ENCODE peak calls at places on chromosomes 6 and 20, in five cellular contexts. One of them, this sample, is unnamed.

GRCh38 chr20:62653951-62654685 is 11.8 kb downstream of the SLCO4A1 start:
- DNase-seq in natural killer cell: no peak
- DNase-seq in GM13977: no peak
- DNase-seq in spleen: no peak
- DNase-seq in transverse colon: no peak
- DNase-seq in this sample: no peak

GRCh38 chr6:163634514-163635171 is 220.1 kb downstream of the QKI start:
- DNase-seq in natural killer cell: no peak
- DNase-seq in GM13977: no peak
- DNase-seq in spleen: no peak
- DNase-seq in transverse colon: no peak
- DNase-seq in this sample: no peak

GRCh38 chr6:23533954-23534725 is 591.9 kb upstream of the NRSN1 start:
- DNase-seq in natural killer cell: no peak
- DNase-seq in GM13977: no peak
- DNase-seq in spleen: no peak
- DNase-seq in transverse colon: no peak
- DNase-seq in this sample: no peak

GRCh38 chr6:11475019-11475418 is 62.5 kb upstream of the TMEM170B start:
- DNase-seq in natural killer cell: no peak
- DNase-seq in GM13977: no peak
- DNase-seq in spleen: no peak
- DNase-seq in transverse colon: no peak
- DNase-seq in this sample: no peak

GRCh38 chr6:161257778-161258457 is 15.9 kb downstream of the AGPAT4 start:
- DNase-seq in natural killer cell: no peak
- DNase-seq in GM13977: no peak
- DNase-seq in spleen: no peak
- DNase-seq in transverse colon: no peak
- DNase-seq in this sample: no peak

GRCh38 chr6:36566418-36566905 is 19.2 kb upstream of the STK38 start:
- DNase-seq in natural killer cell: no peak
- DNase-seq in GM13977: no peak
- DNase-seq in spleen: no peak
- DNase-seq in transverse colon: no peak
- DNase-seq in this sample: no peak

GRCh38 chr6:40585661-40586269 is 1.4 kb downstream of the LRFN2 start:
- DNase-seq in natural killer cell: no peak
- DNase-seq in GM13977: no peak
- DNase-seq in spleen: no peak
- DNase-seq in transverse colon: no peak
- DNase-seq in this sample: no peak

GRCh38 chr20:44056010-44056698 is 130.8 kb downstream of the JPH2 start:
- DNase-seq in natural killer cell: peak
- DNase-seq in GM13977: no peak
- DNase-seq in spleen: no peak
- DNase-seq in transverse colon: peak
- DNase-seq in this sample: peak

GRCh38 chr6:90790058-90790457 is 203.2 kb upstream of the MAP3K7 start:
- DNase-seq in natural killer cell: no peak
- DNase-seq in GM13977: no peak
- DNase-seq in spleen: no peak
- DNase-seq in transverse colon: no peak
- DNase-seq in this sample: no peak

GRCh38 chr6:69867075-69867911 is 937 bp downstream of the COL19A1 start:
- DNase-seq in natural killer cell: peak
- DNase-seq in GM13977: peak
- DNase-seq in spleen: peak
- DNase-seq in transverse colon: peak
- DNase-seq in this sample: peak

GRCh38 chr20:23148721-23149570 is 62.8 kb upstream of the CD93 start:
- DNase-seq in natural killer cell: no peak
- DNase-seq in GM13977: no peak
- DNase-seq in spleen: no peak
- DNase-seq in transverse colon: peak
- DNase-seq in this sample: no peak

GRCh38 chr6:56540950-56541600 is 101.6 kb downstream of the DST start:
- DNase-seq in natural killer cell: no peak
- DNase-seq in GM13977: no peak
- DNase-seq in spleen: no peak
- DNase-seq in transverse colon: no peak
- DNase-seq in this sample: no peak

GRCh38 chr6:37663016-37663810 is 34.5 kb downstream of the MDGA1 start:
- DNase-seq in natural killer cell: no peak
- DNase-seq in GM13977: no peak
- DNase-seq in spleen: no peak
- DNase-seq in transverse colon: no peak
- DNase-seq in this sample: no peak

GRCh38 chr20:31684153-31685003 is 38.3 kb downstream of the BCL2L1 start:
- DNase-seq in natural killer cell: no peak
- DNase-seq in GM13977: no peak
- DNase-seq in spleen: peak
- DNase-seq in transverse colon: no peak
- DNase-seq in this sample: peak

GRCh38 chr6:92779758-92780157 is 639.6 kb downstream of the EPHA7 start:
- DNase-seq in natural killer cell: no peak
- DNase-seq in GM13977: no peak
- DNase-seq in spleen: no peak
- DNase-seq in transverse colon: no peak
- DNase-seq in this sample: no peak

GRCh38 chr6:146545608-146546007 is 2.0 kb downstream of the RAB32 start:
- DNase-seq in natural killer cell: no peak
- DNase-seq in GM13977: no peak
- DNase-seq in spleen: no peak
- DNase-seq in transverse colon: no peak
- DNase-seq in this sample: no peak

DNA sequence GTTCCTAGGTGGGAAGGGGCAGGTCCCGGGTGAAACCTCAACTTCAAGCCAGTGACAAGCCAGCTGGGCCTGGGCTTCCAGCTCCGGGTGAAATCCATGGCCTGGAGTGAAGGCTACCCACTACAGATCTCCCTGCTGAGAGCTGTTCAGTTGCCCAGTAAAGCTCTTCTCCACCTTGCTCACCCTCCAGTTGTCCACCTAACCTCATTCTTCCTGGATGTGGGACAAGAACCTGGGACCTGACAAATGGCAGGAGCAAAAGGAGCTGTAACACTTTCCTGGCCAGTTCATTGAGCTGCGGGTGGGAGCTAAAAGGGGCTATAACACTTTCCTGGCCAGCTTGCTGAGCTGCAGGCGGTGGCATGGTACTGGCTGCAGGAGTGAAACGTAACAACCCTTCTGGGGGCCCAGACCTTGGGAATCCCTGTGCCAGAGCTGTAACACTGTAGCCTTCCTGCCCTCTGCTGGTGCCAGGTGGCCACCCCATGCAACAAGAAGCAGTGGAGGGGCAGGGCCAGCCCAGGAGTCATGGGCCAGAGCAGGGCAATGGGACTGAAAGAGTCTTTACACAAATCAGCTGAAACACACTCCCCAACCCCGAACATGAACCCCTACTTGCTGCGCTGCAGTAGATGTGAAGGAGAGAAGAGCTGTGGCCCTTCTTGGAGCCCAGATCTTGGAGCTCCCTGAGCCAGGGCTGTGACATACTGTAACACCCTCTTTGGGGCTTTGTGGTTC is 3.6 kb upstream of the HINT3 start:
- DNase-seq in natural killer cell: no peak
- DNase-seq in GM13977: peak
- DNase-seq in spleen: peak
- DNase-seq in transverse colon: peak
- DNase-seq in this sample: peak
- TF ChIP-seq CTCF in natural killer cell: no peak
- TF ChIP-seq CTCF in GM13977: peak
- TF ChIP-seq CTCF in spleen: no peak
- TF ChIP-seq CTCF in transverse colon: no peak
- TF ChIP-seq CTCF in this sample: no peak

GRCh38 chr20:3710703-3711417 is 1.5 kb downstream of the SIGLEC1 start:
- DNase-seq in natural killer cell: peak
- DNase-seq in GM13977: peak
- DNase-seq in spleen: peak
- DNase-seq in transverse colon: peak
- DNase-seq in this sample: peak
- TF ChIP-seq CTCF in natural killer cell: peak
- TF ChIP-seq CTCF in GM13977: peak
- TF ChIP-seq CTCF in spleen: peak
- TF ChIP-seq CTCF in transverse colon: peak
- TF ChIP-seq CTCF in this sample: peak

GRCh38 chr6:17705778-17706579 is 746 bp downstream of the NUP153 start:
- DNase-seq in natural killer cell: peak
- DNase-seq in GM13977: peak
- DNase-seq in spleen: peak
- DNase-seq in transverse colon: peak
- DNase-seq in this sample: peak
- TF ChIP-seq CTCF in natural killer cell: no peak
- TF ChIP-seq CTCF in GM13977: peak
- TF ChIP-seq CTCF in spleen: no peak
- TF ChIP-seq CTCF in transverse colon: no peak
- TF ChIP-seq CTCF in this sample: no peak

GRCh38 chr6:19771753-19772336 is 65.3 kb upstream of the ID4 start:
- DNase-seq in natural killer cell: no peak
- DNase-seq in GM13977: no peak
- DNase-seq in spleen: no peak
- DNase-seq in transverse colon: no peak
- DNase-seq in this sample: no peak

GRCh38 chr6:19772891-19773290 is 64.3 kb upstream of the ID4 start:
- DNase-seq in natural killer cell: no peak
- DNase-seq in GM13977: no peak
- DNase-seq in spleen: no peak
- DNase-seq in transverse colon: no peak
- DNase-seq in this sample: no peak
- TF ChIP-seq CTCF in natural killer cell: no peak
- TF ChIP-seq CTCF in GM13977: no peak
- TF ChIP-seq CTCF in spleen: no peak
- TF ChIP-seq CTCF in transverse colon: no peak
- TF ChIP-seq CTCF in this sample: no peak

GRCh38 chr6:100719883-100720682 is 161.0 kb downstream of the ASCC3 start:
- DNase-seq in natural killer cell: no peak
- DNase-seq in GM13977: peak
- DNase-seq in spleen: no peak
- DNase-seq in transverse colon: no peak
- DNase-seq in this sample: no peak
- TF ChIP-seq CTCF in natural killer cell: peak
- TF ChIP-seq CTCF in GM13977: peak
- TF ChIP-seq CTCF in spleen: peak
- TF ChIP-seq CTCF in transverse colon: peak
- TF ChIP-seq CTCF in this sample: peak

DNA sequence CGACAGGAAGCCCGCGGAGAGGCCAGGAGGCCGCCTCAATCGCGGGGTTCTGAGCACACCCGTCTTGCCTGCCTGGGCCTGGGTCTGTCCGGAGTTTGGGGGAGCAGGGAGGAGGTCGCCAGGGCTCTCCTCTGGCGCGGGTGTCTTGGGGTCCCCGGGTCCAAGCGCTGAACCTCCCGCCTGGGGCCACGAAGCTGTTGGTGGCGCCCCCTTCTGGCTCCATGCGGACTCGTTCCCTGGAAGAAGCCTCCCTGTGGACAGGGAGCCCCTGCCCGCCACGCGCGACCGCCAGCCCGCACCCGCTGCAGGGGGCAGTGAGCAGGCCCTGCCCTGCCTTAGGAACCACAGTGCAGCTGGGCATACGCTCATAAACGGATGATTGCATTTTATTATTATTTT is 44.7 kb downstream of the MCUR1 start:
- DNase-seq in natural killer cell: no peak
- DNase-seq in GM13977: no peak
- DNase-seq in spleen: no peak
- DNase-seq in transverse colon: no peak
- DNase-seq in this sample: peak
- TF ChIP-seq CTCF in natural killer cell: no peak
- TF ChIP-seq CTCF in GM13977: no peak
- TF ChIP-seq CTCF in spleen: no peak
- TF ChIP-seq CTCF in transverse colon: no peak
- TF ChIP-seq CTCF in this sample: no peak

DNA sequence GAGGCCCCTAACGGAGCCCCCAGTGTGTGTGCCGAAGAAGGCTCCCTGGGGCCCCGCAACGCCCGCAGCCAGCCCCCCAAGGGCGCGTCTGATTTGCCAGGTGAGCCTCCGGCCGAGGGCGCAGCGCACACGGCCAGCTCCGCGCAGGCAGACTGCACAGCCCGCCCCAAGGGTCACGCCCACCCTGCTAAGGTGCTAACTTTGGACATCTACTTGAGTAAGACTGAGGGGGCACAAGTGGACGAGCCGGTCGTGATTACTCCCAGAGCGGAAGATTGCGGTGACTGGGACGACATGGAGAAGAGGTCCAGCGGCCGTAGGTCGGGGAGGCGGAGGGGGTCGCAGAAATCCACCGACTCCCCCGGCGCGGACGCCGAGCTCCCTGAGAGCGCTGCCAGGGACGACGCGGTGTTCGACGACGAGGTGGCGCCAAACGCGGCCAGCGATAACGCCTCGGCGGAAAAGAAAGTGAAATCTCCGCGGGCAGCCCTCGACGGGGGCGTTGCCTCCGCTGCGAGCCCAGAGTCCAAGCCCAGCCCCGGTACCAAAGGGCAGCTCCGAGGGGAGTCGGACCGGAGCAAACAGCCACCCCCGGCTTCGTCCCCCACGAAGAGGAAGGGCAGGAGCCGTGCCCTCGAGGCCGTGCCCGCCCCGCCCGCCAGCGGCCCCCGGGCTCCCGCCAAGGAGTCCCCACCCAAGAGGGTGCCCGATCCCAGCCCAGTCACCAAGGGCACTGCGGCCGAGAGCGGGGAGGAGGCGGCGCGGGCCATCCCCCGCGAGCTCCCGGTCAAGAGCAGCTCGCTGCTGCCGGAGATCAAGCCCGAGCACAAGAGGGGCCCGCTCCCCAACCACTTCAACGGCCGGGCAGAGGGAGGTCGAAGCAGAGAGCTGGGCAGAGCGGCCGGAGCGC is 117.0 kb downstream of the RTN4IP1 start:
- DNase-seq in natural killer cell: peak
- DNase-seq in GM13977: peak
- DNase-seq in spleen: peak
- DNase-seq in transverse colon: peak
- DNase-seq in this sample: peak
- TF ChIP-seq CTCF in natural killer cell: peak
- TF ChIP-seq CTCF in GM13977: peak
- TF ChIP-seq CTCF in spleen: peak
- TF ChIP-seq CTCF in transverse colon: no peak
- TF ChIP-seq CTCF in this sample: peak

DNA sequence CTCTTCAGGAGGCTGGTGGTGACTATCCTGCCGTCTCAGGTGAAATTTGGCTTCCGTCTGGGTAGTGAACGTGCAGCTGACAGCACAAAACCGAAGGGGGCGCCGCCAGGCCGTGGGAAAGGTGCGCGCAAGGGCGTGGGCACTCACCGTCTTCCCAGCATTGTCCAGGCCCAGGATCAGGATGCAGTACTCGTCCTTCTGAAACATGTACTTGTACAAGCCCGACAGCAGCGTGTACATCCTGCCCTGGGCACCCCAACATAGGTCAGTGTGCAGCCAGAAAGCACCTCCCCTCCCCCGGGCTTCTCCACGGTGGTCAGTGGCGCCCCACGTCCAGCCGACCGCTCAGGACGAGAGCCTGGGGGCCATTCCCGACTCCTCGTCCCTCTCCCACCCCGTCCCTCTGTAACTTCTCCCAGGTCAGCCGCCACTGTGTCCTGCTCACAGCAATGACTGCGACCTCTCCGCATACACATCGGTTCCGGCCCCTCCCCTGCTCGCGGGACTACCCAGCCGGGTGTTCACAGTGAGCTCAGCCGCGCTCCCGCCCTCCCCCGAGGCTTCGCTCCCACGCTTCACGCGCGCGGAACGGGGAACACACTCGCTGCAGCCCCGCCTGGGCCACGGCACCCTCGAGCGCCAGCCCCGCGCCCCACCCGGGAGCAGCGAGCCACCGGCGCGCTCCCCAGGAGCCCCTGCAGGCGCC is 771 bp downstream of the ARFRP1 start:
- DNase-seq in natural killer cell: peak
- DNase-seq in GM13977: peak
- DNase-seq in spleen: peak
- DNase-seq in transverse colon: peak
- DNase-seq in this sample: peak
- TF ChIP-seq CTCF in natural killer cell: no peak
- TF ChIP-seq CTCF in GM13977: peak
- TF ChIP-seq CTCF in spleen: peak
- TF ChIP-seq CTCF in transverse colon: no peak
- TF ChIP-seq CTCF in this sample: peak